ENCODE peak calls at places on chromosome 22, in nine cellular contexts. One of them, this sample, is unnamed. For H3K27me3, the result is how much of the 10 kb centered on the place peaks cover.

GRCh38 chr22:50326959-50327710 is at the start of gene DENND6B:
- DNase-seq in CD4-positive, alpha-beta memory T cell: peak
- DNase-seq in GM23248: peak
- DNase-seq in aorta: peak
- DNase-seq in gastrocnemius medialis: peak
- DNase-seq in mammary epithelial cell: peak
- DNase-seq in transverse colon: peak
- DNase-seq in prostate gland: peak
- DNase-seq in left ventricle myocardium inferior: peak
- DNase-seq in this sample: peak

GRCh38 chr22:23146842-23147205 is 1.5 kb downstream of the RAB36 start:
- DNase-seq in CD4-positive, alpha-beta memory T cell: no peak
- DNase-seq in GM23248: no peak
- DNase-seq in aorta: no peak
- DNase-seq in gastrocnemius medialis: no peak
- DNase-seq in mammary epithelial cell: no peak
- DNase-seq in transverse colon: no peak
- DNase-seq in prostate gland: no peak
- DNase-seq in left ventricle myocardium inferior: no peak
- DNase-seq in this sample: no peak

GRCh38 chr22:49810363-49811013 is 17.2 kb downstream of the BRD1 start:
- DNase-seq in CD4-positive, alpha-beta memory T cell: no peak
- DNase-seq in GM23248: no peak
- DNase-seq in aorta: peak
- DNase-seq in gastrocnemius medialis: no peak
- DNase-seq in mammary epithelial cell: no peak
- DNase-seq in transverse colon: no peak
- DNase-seq in prostate gland: no peak
- DNase-seq in left ventricle myocardium inferior: no peak
- DNase-seq in this sample: no peak

GRCh38 chr22:17672417-17672991 is 33.9 kb downstream of the BCL2L13 start:
- DNase-seq in CD4-positive, alpha-beta memory T cell: no peak
- DNase-seq in GM23248: no peak
- DNase-seq in aorta: no peak
- DNase-seq in gastrocnemius medialis: no peak
- DNase-seq in mammary epithelial cell: no peak
- DNase-seq in transverse colon: no peak
- DNase-seq in prostate gland: no peak
- DNase-seq in left ventricle myocardium inferior: no peak
- DNase-seq in this sample: no peak

GRCh38 chr22:23281053-23281405 is 100.7 kb downstream of the BCR start:
- DNase-seq in CD4-positive, alpha-beta memory T cell: no peak
- DNase-seq in GM23248: no peak
- DNase-seq in aorta: no peak
- DNase-seq in gastrocnemius medialis: no peak
- DNase-seq in mammary epithelial cell: no peak
- DNase-seq in transverse colon: no peak
- DNase-seq in prostate gland: no peak
- DNase-seq in left ventricle myocardium inferior: no peak
- DNase-seq in this sample: no peak

GRCh38 chr22:37741312-37741795 is 44.5 kb downstream of the TRIOBP start:
- DNase-seq in CD4-positive, alpha-beta memory T cell: no peak
- DNase-seq in GM23248: peak
- DNase-seq in aorta: peak
- DNase-seq in gastrocnemius medialis: peak
- DNase-seq in mammary epithelial cell: peak
- DNase-seq in transverse colon: peak
- DNase-seq in prostate gland: no peak
- DNase-seq in left ventricle myocardium inferior: peak
- DNase-seq in this sample: peak

GRCh38 chr22:38707346-38707745 is 1.6 kb downstream of the GTPBP1 start:
- DNase-seq in CD4-positive, alpha-beta memory T cell: no peak
- DNase-seq in GM23248: peak
- DNase-seq in aorta: no peak
- DNase-seq in gastrocnemius medialis: peak
- DNase-seq in mammary epithelial cell: peak
- DNase-seq in transverse colon: no peak
- DNase-seq in prostate gland: peak
- DNase-seq in left ventricle myocardium inferior: no peak
- DNase-seq in this sample: no peak

GRCh38 chr22:37259540-37260029 is 15.5 kb upstream of the RAC2 start:
- DNase-seq in CD4-positive, alpha-beta memory T cell: no peak
- DNase-seq in GM23248: peak
- DNase-seq in aorta: peak
- DNase-seq in gastrocnemius medialis: no peak
- DNase-seq in mammary epithelial cell: peak
- DNase-seq in transverse colon: no peak
- DNase-seq in prostate gland: no peak
- DNase-seq in left ventricle myocardium inferior: no peak
- DNase-seq in this sample: no peak

GRCh38 chr22:44884968-44885805 is 124.6 kb downstream of the PHF21B start:
- DNase-seq in CD4-positive, alpha-beta memory T cell: no peak
- DNase-seq in GM23248: no peak
- DNase-seq in aorta: peak
- DNase-seq in gastrocnemius medialis: no peak
- DNase-seq in mammary epithelial cell: no peak
- DNase-seq in transverse colon: no peak
- DNase-seq in prostate gland: no peak
- DNase-seq in left ventricle myocardium inferior: no peak
- DNase-seq in this sample: no peak

GRCh38 chr22:35540600-35541253 is at the start of gene RASD2:
- DNase-seq in CD4-positive, alpha-beta memory T cell: no peak
- DNase-seq in GM23248: peak
- DNase-seq in aorta: no peak
- DNase-seq in gastrocnemius medialis: no peak
- DNase-seq in mammary epithelial cell: peak
- DNase-seq in transverse colon: peak
- DNase-seq in prostate gland: peak
- DNase-seq in left ventricle myocardium inferior: peak
- DNase-seq in this sample: no peak

GRCh38 chr22:37501610-37502341 is 15.6 kb upstream of the MFNG start:
- DNase-seq in CD4-positive, alpha-beta memory T cell: no peak
- DNase-seq in GM23248: peak
- DNase-seq in aorta: no peak
- DNase-seq in gastrocnemius medialis: no peak
- DNase-seq in mammary epithelial cell: peak
- DNase-seq in transverse colon: peak
- DNase-seq in prostate gland: peak
- DNase-seq in left ventricle myocardium inferior: peak
- DNase-seq in this sample: peak

GRCh38 chr22:38504731-38505594 is 1.1 kb downstream of the DDX17 start:
- DNase-seq in CD4-positive, alpha-beta memory T cell: peak
- DNase-seq in GM23248: peak
- DNase-seq in aorta: peak
- DNase-seq in gastrocnemius medialis: peak
- DNase-seq in mammary epithelial cell: peak
- DNase-seq in transverse colon: peak
- DNase-seq in prostate gland: peak
- DNase-seq in left ventricle myocardium inferior: peak
- DNase-seq in this sample: peak

GRCh38 chr22:39439170-39439569 is 17.6 kb upstream of the MGAT3 start:
- DNase-seq in CD4-positive, alpha-beta memory T cell: no peak
- DNase-seq in GM23248: peak
- DNase-seq in aorta: no peak
- DNase-seq in gastrocnemius medialis: no peak
- DNase-seq in mammary epithelial cell: no peak
- DNase-seq in transverse colon: no peak
- DNase-seq in prostate gland: no peak
- DNase-seq in left ventricle myocardium inferior: no peak
- DNase-seq in this sample: no peak

GRCh38 chr22:31377609-31378008 is 21.8 kb upstream of the DRG1 start:
- DNase-seq in CD4-positive, alpha-beta memory T cell: no peak
- DNase-seq in GM23248: no peak
- DNase-seq in aorta: no peak
- DNase-seq in gastrocnemius medialis: no peak
- DNase-seq in mammary epithelial cell: no peak
- DNase-seq in transverse colon: no peak
- DNase-seq in prostate gland: no peak
- DNase-seq in left ventricle myocardium inferior: no peak
- DNase-seq in this sample: no peak

GRCh38 chr22:37933711-37934376 is 19.6 kb downstream of the C22orf23 start:
- DNase-seq in CD4-positive, alpha-beta memory T cell: peak
- DNase-seq in GM23248: peak
- DNase-seq in aorta: peak
- DNase-seq in gastrocnemius medialis: peak
- DNase-seq in mammary epithelial cell: peak
- DNase-seq in transverse colon: peak
- DNase-seq in prostate gland: peak
- DNase-seq in left ventricle myocardium inferior: peak
- DNase-seq in this sample: peak

GRCh38 chr22:47168441-47168840 is 406.0 kb downstream of the TBC1D22A start:
- DNase-seq in CD4-positive, alpha-beta memory T cell: no peak
- DNase-seq in GM23248: no peak
- DNase-seq in aorta: peak
- DNase-seq in gastrocnemius medialis: no peak
- DNase-seq in mammary epithelial cell: no peak
- DNase-seq in transverse colon: peak
- DNase-seq in prostate gland: no peak
- DNase-seq in left ventricle myocardium inferior: no peak
- DNase-seq in this sample: no peak

GRCh38 chr22:18119409-18120110 is 9.0 kb downstream of the TUBA8 start:
- DNase-seq in CD4-positive, alpha-beta memory T cell: no peak
- DNase-seq in GM23248: no peak
- DNase-seq in aorta: peak
- DNase-seq in gastrocnemius medialis: peak
- DNase-seq in mammary epithelial cell: no peak
- DNase-seq in transverse colon: no peak
- DNase-seq in prostate gland: no peak
- DNase-seq in left ventricle myocardium inferior: peak
- DNase-seq in this sample: no peak

GRCh38 chr22:29713156-29713715 is 6.6 kb upstream of the CABP7 start:
- DNase-seq in CD4-positive, alpha-beta memory T cell: no peak
- DNase-seq in GM23248: no peak
- DNase-seq in aorta: no peak
- DNase-seq in gastrocnemius medialis: no peak
- DNase-seq in mammary epithelial cell: no peak
- DNase-seq in transverse colon: no peak
- DNase-seq in prostate gland: no peak
- DNase-seq in left ventricle myocardium inferior: no peak
- DNase-seq in this sample: no peak

GRCh38 chr22:38262051-38262795 is 10.6 kb downstream of the TMEM184B start:
- DNase-seq in CD4-positive, alpha-beta memory T cell: peak
- DNase-seq in GM23248: peak
- DNase-seq in aorta: peak
- DNase-seq in gastrocnemius medialis: no peak
- DNase-seq in mammary epithelial cell: peak
- DNase-seq in transverse colon: peak
- DNase-seq in prostate gland: peak
- DNase-seq in left ventricle myocardium inferior: peak
- DNase-seq in this sample: peak

GRCh38 chr22:29813563-29813962 is 24.5 kb downstream of the ASCC2 start:
- DNase-seq in CD4-positive, alpha-beta memory T cell: no peak
- DNase-seq in GM23248: no peak
- DNase-seq in aorta: no peak
- DNase-seq in gastrocnemius medialis: no peak
- DNase-seq in mammary epithelial cell: no peak
- DNase-seq in transverse colon: no peak
- DNase-seq in prostate gland: no peak
- DNase-seq in left ventricle myocardium inferior: no peak
- DNase-seq in this sample: no peak

GRCh38 chr22:41009222-41009948 is 58.2 kb downstream of the RBX1 start:
- DNase-seq in CD4-positive, alpha-beta memory T cell: no peak
- DNase-seq in GM23248: peak
- DNase-seq in aorta: no peak
- DNase-seq in gastrocnemius medialis: no peak
- DNase-seq in mammary epithelial cell: peak
- DNase-seq in transverse colon: no peak
- DNase-seq in prostate gland: no peak
- DNase-seq in left ventricle myocardium inferior: no peak
- DNase-seq in this sample: no peak

GRCh38 chr22:28714043-28714442 is 27.6 kb downstream of the CHEK2 start:
- DNase-seq in CD4-positive, alpha-beta memory T cell: no peak
- DNase-seq in GM23248: no peak
- DNase-seq in aorta: no peak
- DNase-seq in gastrocnemius medialis: no peak
- DNase-seq in mammary epithelial cell: no peak
- DNase-seq in transverse colon: no peak
- DNase-seq in prostate gland: no peak
- DNase-seq in left ventricle myocardium inferior: no peak
- DNase-seq in this sample: no peak

GRCh38 chr22:46000081-46001027 is 23.4 kb upstream of the WNT7B start:
- DNase-seq in CD4-positive, alpha-beta memory T cell: no peak
- DNase-seq in GM23248: no peak
- DNase-seq in aorta: peak
- DNase-seq in gastrocnemius medialis: no peak
- DNase-seq in mammary epithelial cell: no peak
- DNase-seq in transverse colon: no peak
- DNase-seq in prostate gland: no peak
- DNase-seq in left ventricle myocardium inferior: peak
- DNase-seq in this sample: no peak
- H3K4me3 ChIP-seq in CD4-positive, alpha-beta memory T cell: no peak
- H3K4me3 ChIP-seq in GM23248: no peak
- H3K4me3 ChIP-seq in aorta: no peak
- H3K4me3 ChIP-seq in gastrocnemius medialis: no peak
- H3K4me3 ChIP-seq in mammary epithelial cell: no peak
- H3K4me3 ChIP-seq in transverse colon: no peak
- H3K4me3 ChIP-seq in prostate gland: no peak
- H3K4me3 ChIP-seq in left ventricle myocardium inferior: no peak
- H3K4me3 ChIP-seq in this sample: no peak

DNA sequence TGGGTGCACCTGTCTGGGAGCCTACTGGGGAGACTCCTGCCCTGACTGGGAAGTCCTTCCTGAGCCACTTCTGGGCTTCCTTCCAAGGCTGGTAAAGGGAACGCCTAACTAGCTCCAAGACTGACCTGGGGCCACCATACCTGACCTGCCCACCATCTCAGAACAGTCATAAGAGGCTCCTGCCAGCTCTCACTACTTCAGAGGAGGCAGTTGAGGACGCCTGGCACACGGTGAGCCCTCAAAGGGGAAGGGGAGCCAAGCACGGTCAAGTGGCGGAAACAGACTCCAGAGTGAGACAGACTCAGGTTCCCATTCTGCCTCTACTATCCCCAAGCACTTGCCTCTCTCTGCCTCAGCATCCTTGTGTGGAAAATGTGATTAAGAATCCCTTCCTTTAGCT is 7.6 kb downstream of the MCAT start:
- DNase-seq in CD4-positive, alpha-beta memory T cell: no peak
- DNase-seq in GM23248: no peak
- DNase-seq in aorta: no peak
- DNase-seq in gastrocnemius medialis: no peak
- DNase-seq in mammary epithelial cell: no peak
- DNase-seq in transverse colon: no peak
- DNase-seq in prostate gland: no peak
- DNase-seq in left ventricle myocardium inferior: no peak
- DNase-seq in this sample: no peak
- H3K27ac ChIP-seq in CD4-positive, alpha-beta memory T cell: no peak
- H3K27ac ChIP-seq in GM23248: no peak
- H3K27ac ChIP-seq in aorta: no peak
- H3K27ac ChIP-seq in gastrocnemius medialis: no peak
- H3K27ac ChIP-seq in mammary epithelial cell: no peak
- H3K27ac ChIP-seq in transverse colon: no peak
- H3K27ac ChIP-seq in prostate gland: no peak
- H3K27ac ChIP-seq in left ventricle myocardium inferior: no peak
- H3K27ac ChIP-seq in this sample: peak

GRCh38 chr22:45885171-45885840 is 91.7 kb downstream of the WNT7B start:
- DNase-seq in CD4-positive, alpha-beta memory T cell: no peak
- DNase-seq in GM23248: no peak
- DNase-seq in aorta: peak
- DNase-seq in gastrocnemius medialis: peak
- DNase-seq in mammary epithelial cell: no peak
- DNase-seq in transverse colon: no peak
- DNase-seq in prostate gland: no peak
- DNase-seq in left ventricle myocardium inferior: no peak
- DNase-seq in this sample: no peak
- H3K27me3 ChIP-seq in CD4-positive, alpha-beta memory T cell: under half
- H3K27me3 ChIP-seq in GM23248: under half
- H3K27me3 ChIP-seq in aorta: under half
- H3K27me3 ChIP-seq in gastrocnemius medialis: half or more
- H3K27me3 ChIP-seq in mammary epithelial cell: under half
- H3K27me3 ChIP-seq in transverse colon: half or more
- H3K27me3 ChIP-seq in prostate gland: under half
- H3K27me3 ChIP-seq in left ventricle myocardium inferior: half or more
- H3K27me3 ChIP-seq in this sample: under half

GRCh38 chr22:26485013-26485412 is 1.3 kb downstream of the SRRD start:
- DNase-seq in CD4-positive, alpha-beta memory T cell: no peak
- DNase-seq in GM23248: peak
- DNase-seq in aorta: no peak
- DNase-seq in gastrocnemius medialis: no peak
- DNase-seq in mammary epithelial cell: no peak
- DNase-seq in transverse colon: no peak
- DNase-seq in prostate gland: no peak
- DNase-seq in left ventricle myocardium inferior: no peak
- DNase-seq in this sample: no peak
- H3K4me3 ChIP-seq in CD4-positive, alpha-beta memory T cell: no peak
- H3K4me3 ChIP-seq in GM23248: peak
- H3K4me3 ChIP-seq in aorta: no peak
- H3K4me3 ChIP-seq in gastrocnemius medialis: no peak
- H3K4me3 ChIP-seq in mammary epithelial cell: peak
- H3K4me3 ChIP-seq in transverse colon: no peak
- H3K4me3 ChIP-seq in prostate gland: peak
- H3K4me3 ChIP-seq in left ventricle myocardium inferior: peak
- H3K4me3 ChIP-seq in this sample: no peak

This sample was measured in lung.